ENCODE peak calls at places on chromosomes 7 and 10, in five cellular contexts. I is GM23338, X is endothelial cell, K is uterus, Y is Panc1. D is an unnamed sample.

GRCh38 chr10:34727595-34728033 is 87.5 kb downstream of the PARD3 start:
- DNase-seq in Y (no peak), K (no peak), I (peak; percentile 56), X (no peak), D (no peak)

GRCh38 chr10:132539431-132539839 is 1.8 kb downstream of the INPP5A start:
- DNase-seq in K (no peak), I (no peak), Y (no peak), X (no peak), D (peak; percentile 71)

GRCh38 chr10:43226851-43227845 is 39.7 kb downstream of the RASGEF1A start:
- DNase-seq in X (no peak), Y (no peak), I (no peak), K (no peak), D (no peak)

GRCh38 chr7:29038463-29038862 is 80.3 kb upstream of the TRIL start:
- DNase-seq in X (no peak), Y (no peak), I (peak; percentile 18), K (no peak), D (no peak)

GRCh38 chr10:115214799-115215198 is 121.6 kb downstream of the ATRNL1 start:
- DNase-seq in I (no peak), X (no peak), K (no peak), Y (no peak), D (no peak)

GRCh38 chr10:87578799-87579401 is 74.2 kb downstream of the MINPP1 start:
- DNase-seq in Y (no peak), X (no peak), K (no peak), I (no peak), D (no peak)

GRCh38 chr7:105934577-105935185 is 28.4 kb upstream of the CDHR3 start:
- DNase-seq in K (peak; percentile 36), Y (no peak), I (peak; percentile 72), X (peak; percentile 27), D (peak; percentile 14)

GRCh38 chr7:107721286-107721685 is 22.7 kb upstream of the CBLL1 start:
- DNase-seq in K (no peak), I (no peak), Y (no peak), X (no peak), D (no peak)

GRCh38 chr7:115600196-115600595 is 430.4 kb downstream of the TFEC start:
- DNase-seq in K (no peak), Y (no peak), I (no peak), X (no peak), D (no peak)

DNA sequence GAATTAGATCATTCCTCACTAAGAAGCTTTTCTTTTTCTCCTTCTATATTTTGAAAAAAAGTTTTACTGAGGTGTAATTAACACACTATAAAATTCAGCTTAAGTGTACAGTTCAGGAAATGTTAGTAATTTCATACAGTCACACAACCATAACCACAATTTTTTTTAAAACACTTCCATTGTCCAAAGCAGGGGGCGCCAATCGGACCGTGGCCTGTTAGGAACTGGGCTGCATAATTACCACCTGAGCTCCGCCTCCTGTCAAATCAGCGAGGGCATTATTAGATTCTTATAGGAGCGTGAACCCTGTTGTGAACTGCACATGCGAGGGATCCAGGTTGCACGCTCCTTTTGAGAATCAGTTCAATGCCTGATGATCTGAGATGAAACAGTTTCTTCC is 427.1 kb downstream of the TFEC start:
- DNase-seq in X (no peak), Y (no peak), K (no peak), I (no peak), D (no peak)
- TF ChIP-seq CTCF in X (peak; percentile 22), Y (peak; percentile 11), K (no peak), I (peak; percentile 46), D (no peak)

GRCh38 chr10:117609095-117609821 is 66.7 kb downstream of the EMX2 start:
- DNase-seq in X (no peak), I (no peak), Y (peak; percentile 15), K (peak; percentile 69), D (no peak)

GRCh38 chr10:117610321-117610720 is 67.8 kb downstream of the EMX2 start:
- DNase-seq in I (peak; percentile 12), X (no peak), Y (no peak), K (no peak), D (no peak)

GRCh38 chr10:117616179-117616578 is 73.6 kb downstream of the EMX2 start:
- DNase-seq in I (no peak), K (no peak), X (no peak), Y (no peak), D (no peak)

GRCh38 chr10:117615649-117616048 is 73.1 kb downstream of the EMX2 start:
- DNase-seq in X (no peak), Y (no peak), K (no peak), I (no peak), D (no peak)

GRCh38 chr10:117612113-117612512 is 69.6 kb downstream of the EMX2 start:
- DNase-seq in X (no peak), I (no peak), K (no peak), Y (no peak), D (no peak)
- TF ChIP-seq CTCF in X (no peak), I (no peak), K (no peak), Y (no peak), D (no peak)

DNA sequence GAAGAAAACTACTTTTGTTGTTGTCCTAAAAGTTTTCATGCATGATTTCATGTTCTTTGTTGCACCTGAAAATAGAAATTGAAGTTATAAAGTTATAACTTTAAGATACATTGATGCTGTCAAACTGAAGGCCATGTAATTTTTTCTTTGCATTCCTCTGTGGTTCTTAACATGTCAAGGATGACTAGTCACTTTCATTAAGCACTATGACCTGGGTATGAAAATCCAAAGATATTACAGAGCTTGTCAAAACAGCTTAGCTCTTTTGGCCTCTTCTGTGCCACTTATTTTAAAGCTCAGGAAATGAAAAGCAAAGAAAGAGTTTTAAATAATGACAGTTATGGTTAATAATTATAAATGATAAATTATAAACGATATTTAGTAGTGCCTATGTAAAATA is 241.6 kb upstream of the CACNA2D1 start:
- DNase-seq in Y (no peak), I (no peak), X (no peak), K (no peak), D (no peak)
- TF ChIP-seq CTCF in Y (no peak), I (no peak), X (no peak), K (no peak), D (no peak)

GRCh38 chr10:119859422-119860258 is 13.0 kb downstream of the MCMBP start:
- DNase-seq in Y (no peak), I (peak; percentile 72), X (no peak), K (no peak), D (no peak)
- TF ChIP-seq CTCF in Y (peak; percentile 71), I (no peak), X (peak; percentile 77), K (peak; percentile 55), D (peak; percentile 83)

GRCh38 chr7:135231686-135232085 is 2.0 kb upstream of the STRA8 start:
- DNase-seq in X (no peak), Y (no peak), K (no peak), I (no peak), D (no peak)

GRCh38 chr7:135232720-135233119 is 918 bp upstream of the STRA8 start:
- DNase-seq in K (no peak), X (no peak), I (peak; percentile 70), Y (no peak), D (peak; percentile 29)

GRCh38 chr7:135232087-135232486 is 1.6 kb upstream of the STRA8 start:
- DNase-seq in X (no peak), Y (no peak), I (no peak), K (no peak), D (no peak)

GRCh38 chr7:135234727-135235126 is 1.1 kb downstream of the STRA8 start:
- DNase-seq in I (no peak), Y (no peak), X (no peak), K (no peak), D (no peak)

DNA sequence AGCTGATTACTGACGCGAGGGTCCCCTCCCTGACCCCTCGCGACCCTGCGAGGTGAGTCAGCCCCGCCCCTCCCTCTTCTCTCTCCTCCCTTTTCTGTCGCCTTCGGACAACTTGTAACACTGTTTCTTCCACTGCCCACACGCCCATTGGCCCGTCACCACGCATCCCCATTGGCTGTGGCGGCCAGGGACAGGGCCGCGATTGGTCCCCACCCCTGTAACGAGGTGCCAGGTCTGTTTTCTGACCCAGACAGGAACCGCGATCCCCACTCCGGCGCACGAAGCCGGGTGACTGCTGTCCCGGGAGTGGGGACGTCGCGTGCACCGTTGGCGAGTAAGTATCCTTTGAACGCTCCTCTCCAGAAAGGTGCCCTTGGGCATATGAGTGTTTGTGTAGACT is at the start of gene STRA8:
- DNase-seq in I (no peak), Y (no peak), K (no peak), X (no peak), D (no peak)
- TF ChIP-seq CTCF in I (no peak), Y (no peak), K (no peak), X (no peak), D (no peak)

GRCh38 chr10:77350134-77350533 is 287.5 kb downstream of the KCNMA1 start:
- DNase-seq in I (no peak), Y (no peak), K (no peak), X (no peak), D (no peak)

GRCh38 chr10:77349226-77349625 is 288.4 kb downstream of the KCNMA1 start:
- DNase-seq in K (no peak), X (no peak), I (no peak), Y (no peak), D (no peak)

GRCh38 chr10:77348711-77349110 is 288.9 kb downstream of the KCNMA1 start:
- DNase-seq in K (no peak), X (no peak), I (no peak), Y (no peak), D (no peak)

GRCh38 chr10:77351386-77351785 is 286.2 kb downstream of the KCNMA1 start:
- DNase-seq in Y (no peak), K (no peak), X (no peak), I (no peak), D (no peak)

GRCh38 chr10:77350711-77351119 is 286.9 kb downstream of the KCNMA1 start:
- DNase-seq in X (no peak), K (peak; percentile 81), Y (peak; percentile 99), I (no peak), D (peak; percentile 68)
- TF ChIP-seq CTCF in X (no peak), K (no peak), Y (no peak), I (no peak), D (no peak)

GRCh38 chr10:95208702-95209391 is 14.8 kb downstream of the ACSM6 start:
- DNase-seq in X (no peak), K (no peak), I (peak; percentile 63), Y (no peak), D (no peak)
- TF ChIP-seq CTCF in X (peak; percentile 39), K (peak; percentile 14), I (peak; percentile 25), Y (peak; percentile 72), D (peak; percentile 23)

GRCh38 chr7:22487978-22488642 is 11.9 kb downstream of the STEAP1B start:
- DNase-seq in X (peak; percentile 18), K (no peak), I (peak; percentile 37), Y (no peak), D (no peak)
- TF ChIP-seq CTCF in X (no peak), K (no peak), I (no peak), Y (no peak), D (no peak)

GRCh38 chr7:17472939-17473338 is 174.5 kb downstream of the AHR start:
- DNase-seq in X (no peak), Y (no peak), K (no peak), I (no peak), D (no peak)

GRCh38 chr7:17472518-17472917 is 174.1 kb downstream of the AHR start:
- DNase-seq in Y (no peak), I (no peak), K (no peak), X (no peak), D (no peak)

GRCh38 chr7:17477182-17477581 is 178.7 kb downstream of the AHR start:
- DNase-seq in I (no peak), X (no peak), Y (no peak), K (no peak), D (no peak)

GRCh38 chr7:17474724-17475344 is 176.4 kb downstream of the AHR start:
- DNase-seq in X (peak; percentile 8), K (no peak), Y (no peak), I (peak; percentile 74), D (no peak)
- TF ChIP-seq CTCF in X (peak; percentile 42), K (no peak), Y (peak; percentile 49), I (peak; percentile 58), D (no peak)

D was measured in activated CD8-positive, alpha-beta T cell treated with anti-CD3 and anti-CD28 coated beads for 36 hours.